ENCODE peak calls at places on chromosomes 16 and 17, in ten cellular contexts. Y, C, U, E, B, N, Z, J, X and I are unnamed samples.

GRCh38 chr16:537415-538335 is 10.2 kb downstream of the CAPN15 start:
- DNase-seq in Z (no peak), Y (no peak), C (no peak), B (no peak), N (no peak), J (no peak), E (no peak), X (no peak), U (no peak), I (no peak)

GRCh38 chr16:15553313-15554088 is 89.5 kb downstream of the MARF1 start:
- DNase-seq in E (no peak), N (no peak), Y (no peak), U (no peak), B (no peak), J (peak; percentile 13), Z (no peak), C (peak; percentile 21), X (no peak), I (no peak)

GRCh38 chr17:73663614-73664013 is 19.4 kb upstream of the SDK2 start:
- DNase-seq in C (no peak), Z (no peak), E (no peak), N (no peak), B (no peak), X (no peak), J (no peak), Y (no peak), U (no peak), I (no peak)

GRCh38 chr16:12590409-12590808 is 213.3 kb downstream of the CPPED1 start:
- DNase-seq in E (no peak), B (no peak), U (no peak), Y (no peak), N (no peak), Z (no peak), C (no peak), J (no peak), X (no peak), I (no peak)

GRCh38 chr17:49588726-49589555 is 13.3 kb downstream of the NXPH3 start:
- DNase-seq in E (no peak), C (no peak), X (no peak), B (no peak), U (no peak), N (no peak), Y (no peak), J (no peak), Z (no peak), I (no peak)

GRCh38 chr16:67825119-67825518 is 17.0 kb upstream of the THAP11 start:
- DNase-seq in N (no peak), X (no peak), Y (no peak), U (no peak), C (no peak), Z (no peak), J (no peak), B (no peak), E (no peak), I (no peak)

GRCh38 chr17:63974594-63975192 is 2.0 kb upstream of the SCN4A start:
- DNase-seq in B (no peak), Y (no peak), C (peak; percentile 31), Z (no peak), E (no peak), U (no peak), X (no peak), J (peak; percentile 80), N (no peak), I (no peak)

GRCh38 chr16:4695473-4696171 is 2.3 kb downstream of the NUDT16L1 start:
- DNase-seq in N (no peak), B (no peak), U (no peak), Z (no peak), E (no peak), Y (no peak), C (peak; percentile 8), X (no peak), J (no peak), I (no peak)

GRCh38 chr16:81467815-81468214 is 23.2 kb downstream of the CMIP start:
- DNase-seq in U (no peak), Z (no peak), C (no peak), X (no peak), B (no peak), N (no peak), Y (no peak), J (no peak), E (no peak), I (no peak)

GRCh38 chr17:18006495-18007239 is 32.3 kb downstream of the ATPAF2 start:
- DNase-seq in N (peak; percentile 22), E (no peak), B (no peak), J (no peak), Z (no peak), X (no peak), C (no peak), Y (no peak), U (no peak), I (no peak)

GRCh38 chr17:17186051-17186450 is 20.1 kb downstream of the PLD6 start:
- DNase-seq in E (no peak), N (no peak), Y (no peak), J (peak; percentile 96), U (no peak), C (peak; percentile 38), Z (no peak), X (no peak), B (peak; percentile 44), I (no peak)

GRCh38 chr16:79287424-79287917 is 313.1 kb downstream of the MAF start:
- DNase-seq in C (no peak), X (no peak), B (no peak), E (no peak), J (no peak), N (no peak), Y (no peak), Z (no peak), U (no peak), I (no peak)

GRCh38 chr17:51703364-51704341 is 443.3 kb downstream of the UTP18 start:
- DNase-seq in B (no peak), J (peak; percentile 40), N (no peak), U (no peak), Y (no peak), C (no peak), E (no peak), X (no peak), Z (no peak), I (no peak)

GRCh38 chr17:18860161-18860972 is 2.4 kb downstream of the PRPSAP2 start:
- DNase-seq in B (no peak), Z (no peak), X (no peak), E (no peak), J (peak; percentile 54), Y (no peak), N (no peak), C (peak; percentile 10), U (no peak), I (no peak)

GRCh38 chr16:12343913-12344312 is 367.4 kb downstream of the SNX29 start:
- DNase-seq in X (no peak), E (no peak), J (no peak), C (no peak), Z (no peak), N (no peak), B (no peak), U (no peak), Y (no peak), I (no peak)

GRCh38 chr16:19691161-19691850 is 26.7 kb downstream of the KNOP1 start:
- DNase-seq in U (peak; percentile 71), Z (no peak), Y (no peak), E (no peak), J (no peak), N (no peak), B (no peak), X (no peak), C (peak; percentile 66), I (no peak)

GRCh38 chr17:39525801-39526506 is 64.7 kb downstream of the CDK12 start:
- DNase-seq in Z (no peak), C (peak; percentile 26), N (no peak), J (no peak), Y (no peak), X (no peak), E (no peak), U (no peak), B (no peak), I (no peak)
- H3K4me3 ChIP-seq in Z (no peak overlapping the region), C (no peak overlapping the region), N (no peak overlapping the region), J (no peak overlapping the region), Y (no peak overlapping the region), X (no peak overlapping the region), E (no peak overlapping the region), U (no peak overlapping the region), B (no peak overlapping the region), I (no peak overlapping the region)

GRCh38 chr16:78235876-78236275 is 136.4 kb downstream of the WWOX start:
- DNase-seq in J (no peak), E (no peak), X (no peak), N (no peak), B (no peak), Z (no peak), Y (no peak), C (no peak), U (no peak), I (no peak)
- H3K4me3 ChIP-seq in J (no peak overlapping the region), E (no peak overlapping the region), X (no peak overlapping the region), N (no peak overlapping the region), B (no peak overlapping the region), Z (no peak overlapping the region), Y (no peak overlapping the region), C (no peak overlapping the region), U (no peak overlapping the region), I (no peak overlapping the region)

DNA sequence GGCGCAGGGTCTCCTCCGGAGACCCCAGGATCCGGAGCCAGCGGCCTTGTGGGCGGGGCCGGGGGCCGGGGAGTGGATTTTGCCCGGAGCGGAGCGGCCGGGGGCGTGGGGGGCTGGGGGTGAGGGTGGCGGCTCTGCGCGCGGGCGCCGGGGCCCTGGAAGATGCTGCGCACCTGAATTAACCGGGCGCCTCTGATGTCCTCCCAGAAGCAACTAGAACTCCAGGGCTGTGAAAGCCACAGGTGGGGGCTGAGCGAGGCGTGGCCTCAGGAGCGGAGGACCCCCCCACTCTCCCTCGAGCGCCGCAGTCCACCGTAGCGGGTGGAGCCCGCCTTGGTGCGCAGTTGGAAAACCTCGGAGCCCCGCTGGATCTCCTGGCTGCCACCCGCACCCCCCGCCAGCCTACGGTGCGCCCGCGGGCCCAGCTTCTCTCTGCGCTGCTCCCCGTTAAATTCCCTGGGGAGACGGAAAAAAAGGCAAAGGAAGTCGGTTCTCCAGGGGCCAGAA is 535 bp downstream of the SLC26A11 start:
- DNase-seq in C (peak; percentile 7), B (no peak), N (no peak), X (no peak), Z (no peak), E (no peak), U (no peak), Y (no peak), J (no peak), I (no peak)
- H3K4me3 ChIP-seq in C (peak overlapping the region; percentile 80), B (peak overlapping the region; percentile 93), N (peak overlapping the region; percentile 51), X (peak overlapping the region; percentile 96), Z (peak overlapping the region; percentile 84), E (peak overlapping the region; percentile 97), U (peak overlapping the region; percentile 88), Y (peak overlapping the region; percentile 88), J (peak overlapping the region; percentile 76), I (peak overlapping the region; percentile 26)

DNA sequence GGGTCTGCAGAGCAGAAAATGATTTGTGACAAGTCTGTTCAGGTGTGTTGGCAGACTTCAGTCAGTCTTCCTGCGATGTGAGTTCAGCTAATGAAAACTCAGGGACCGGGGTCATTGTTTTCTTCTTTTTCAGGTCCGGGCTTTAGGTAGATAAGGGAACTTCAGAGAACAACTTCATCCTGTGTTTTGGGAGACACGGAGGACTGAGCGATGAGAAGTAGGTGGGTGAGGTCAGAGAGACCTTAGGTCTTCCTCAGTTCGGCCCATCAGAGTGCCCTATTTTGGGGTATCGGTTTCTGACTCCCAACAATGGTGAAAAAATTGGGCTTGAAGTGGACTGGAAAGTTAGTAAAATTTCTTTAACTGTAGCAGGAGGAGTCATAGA is 88.9 kb upstream of the ATF7IP2 start:
- DNase-seq in N (no peak), U (no peak), C (no peak), J (no peak), E (no peak), Z (no peak), B (no peak), Y (no peak), X (no peak), I (no peak)
- H3K4me3 ChIP-seq in N (no peak overlapping the region), U (no peak overlapping the region), C (no peak overlapping the region), J (no peak overlapping the region), E (peak overlapping the region; percentile 47), Z (no peak overlapping the region), B (no peak overlapping the region), Y (no peak overlapping the region), X (no peak overlapping the region), I (no peak overlapping the region)